ENCODE peak calls at places on chromosomes 11 and 22, in ten cellular contexts. P, C, M, A, Y, L, X, J, Z and N are unnamed samples.

GRCh38 chr11:78711732-78712131 is 137.1 kb upstream of the NARS2 start:
- DNase-seq in A (no peak), Z (no peak), Y (no peak), J (no peak), C (no peak), P (no peak), L (no peak), M (no peak), X (no peak), N (no peak)

GRCh38 chr22:46275455-46276129 is 7.8 kb downstream of the TTC38 start:
- DNase-seq in J (no peak), X (no peak), M (no peak), Z (no peak), C (no peak), Y (no peak), A (no peak), L (no peak), P (no peak), N (no peak)

GRCh38 chr11:84476581-84476980 is 1150.6 kb downstream of the DLG2 start:
- DNase-seq in C (peak), M (no peak), J (no peak), P (no peak), Z (no peak), X (no peak), A (no peak), Y (no peak), L (no peak), N (no peak)

GRCh38 chr11:121964591-121964990 is 151.4 kb downstream of the BLID start:
- DNase-seq in J (no peak), Y (no peak), M (no peak), Z (no peak), A (no peak), X (no peak), P (no peak), C (peak), L (no peak), N (no peak)

GRCh38 chr11:8068605-8069221 is 12.3 kb upstream of the TUB start:
- DNase-seq in L (no peak), Z (no peak), M (peak), A (no peak), Y (no peak), C (peak), P (peak), X (peak), J (peak), N (no peak)

GRCh38 chr11:848380-848931 is 5.8 kb downstream of the TSPAN4 start:
- DNase-seq in J (no peak), Y (peak), C (no peak), M (no peak), X (no peak), A (peak), L (no peak), Z (peak), P (no peak), N (no peak)

GRCh38 chr22:30226192-30226832 is 20.2 kb downstream of the LIF start:
- DNase-seq in P (no peak), Y (no peak), L (no peak), M (no peak), C (no peak), J (peak), A (no peak), Z (no peak), X (no peak), N (no peak)

GRCh38 chr11:114051558-114051957 is 8.0 kb upstream of the ZBTB16 start:
- DNase-seq in Y (no peak), Z (no peak), P (no peak), J (no peak), A (no peak), M (no peak), L (no peak), X (no peak), C (no peak), N (no peak)

GRCh38 chr22:46580940-46581579 is 39.1 kb upstream of the GRAMD4 start:
- DNase-seq in P (no peak), J (no peak), Y (no peak), L (no peak), M (no peak), X (no peak), C (no peak), A (no peak), Z (no peak), N (no peak)

GRCh38 chr11:61827573-61828378 is at the start of gene FADS2:
- DNase-seq in L (no peak), P (peak), J (no peak), A (peak), M (peak), C (peak), Z (peak), X (peak), Y (peak), N (peak)

GRCh38 chr11:112129656-112130055 is 34.2 kb downstream of the IL18 start:
- DNase-seq in X (no peak), C (no peak), Y (no peak), L (no peak), M (peak), P (no peak), J (no peak), Z (no peak), A (no peak), N (no peak)

GRCh38 chr11:87901366-87901765 is 273.9 kb downstream of the RAB38 start:
- DNase-seq in J (no peak), A (no peak), P (no peak), M (no peak), X (no peak), C (no peak), L (no peak), Y (no peak), Z (no peak), N (no peak)

GRCh38 chr11:45649544-45650165 is 15.8 kb downstream of the CHST1 start:
- DNase-seq in A (no peak), C (no peak), P (no peak), Z (no peak), M (no peak), Y (no peak), J (no peak), X (no peak), L (no peak), N (no peak)

GRCh38 chr11:86058360-86058759 is 10.5 kb downstream of the PICALM start:
- DNase-seq in M (no peak), L (no peak), P (no peak), J (no peak), Z (no peak), X (no peak), Y (no peak), C (no peak), A (no peak), N (no peak)